ENCODE peak calls at places on chromosome 4, in eight cellular contexts. One of them, this sample, is unnamed.

GRCh38 chr4:69881173-69881773 is 21.3 kb upstream of the SULT1E1 start:
- DNase-seq in heart left ventricle: no peak
- DNase-seq in NCI-H2081: peak
- DNase-seq in CD4-positive, alpha-beta T cell: peak
- DNase-seq in neural progenitor cell: peak
- DNase-seq in HTR-8/SVneo: peak
- DNase-seq in SHP77: peak
- DNase-seq in cardiac fibroblast: peak
- DNase-seq in this sample: peak

GRCh38 chr4:76459291-76459723 is 24.3 kb downstream of the SHROOM3 start:
- DNase-seq in heart left ventricle: no peak
- DNase-seq in NCI-H2081: no peak
- DNase-seq in CD4-positive, alpha-beta T cell: no peak
- DNase-seq in neural progenitor cell: peak
- DNase-seq in HTR-8/SVneo: peak
- DNase-seq in SHP77: no peak
- DNase-seq in cardiac fibroblast: peak
- DNase-seq in this sample: no peak

GRCh38 chr4:23061431-23061830 is 368.7 kb downstream of the GBA3 start:
- DNase-seq in heart left ventricle: no peak
- DNase-seq in NCI-H2081: no peak
- DNase-seq in CD4-positive, alpha-beta T cell: no peak
- DNase-seq in neural progenitor cell: no peak
- DNase-seq in HTR-8/SVneo: no peak
- DNase-seq in SHP77: no peak
- DNase-seq in cardiac fibroblast: no peak
- DNase-seq in this sample: no peak

GRCh38 chr4:152657657-152658056 is 22.1 kb downstream of the TMEM154 start:
- DNase-seq in heart left ventricle: no peak
- DNase-seq in NCI-H2081: no peak
- DNase-seq in CD4-positive, alpha-beta T cell: no peak
- DNase-seq in neural progenitor cell: no peak
- DNase-seq in HTR-8/SVneo: no peak
- DNase-seq in SHP77: no peak
- DNase-seq in cardiac fibroblast: no peak
- DNase-seq in this sample: no peak

GRCh38 chr4:61922766-61923165 is 722.6 kb downstream of the ADGRL3 start:
- DNase-seq in heart left ventricle: no peak
- DNase-seq in NCI-H2081: no peak
- DNase-seq in CD4-positive, alpha-beta T cell: no peak
- DNase-seq in neural progenitor cell: no peak
- DNase-seq in HTR-8/SVneo: no peak
- DNase-seq in SHP77: no peak
- DNase-seq in cardiac fibroblast: peak
- DNase-seq in this sample: no peak

GRCh38 chr4:101280866-101281600 is 66.3 kb downstream of the PPP3CA start:
- DNase-seq in heart left ventricle: no peak
- DNase-seq in NCI-H2081: no peak
- DNase-seq in CD4-positive, alpha-beta T cell: no peak
- DNase-seq in neural progenitor cell: peak
- DNase-seq in HTR-8/SVneo: no peak
- DNase-seq in SHP77: no peak
- DNase-seq in cardiac fibroblast: no peak
- DNase-seq in this sample: no peak

GRCh38 chr4:158586881-158587280 is 65.2 kb downstream of the RXFP1 start:
- DNase-seq in heart left ventricle: no peak
- DNase-seq in NCI-H2081: no peak
- DNase-seq in CD4-positive, alpha-beta T cell: no peak
- DNase-seq in neural progenitor cell: no peak
- DNase-seq in HTR-8/SVneo: no peak
- DNase-seq in SHP77: no peak
- DNase-seq in cardiac fibroblast: no peak
- DNase-seq in this sample: no peak

GRCh38 chr4:40190880-40191815 is 5.7 kb upstream of the RHOH start:
- DNase-seq in heart left ventricle: no peak
- DNase-seq in NCI-H2081: peak
- DNase-seq in CD4-positive, alpha-beta T cell: no peak
- DNase-seq in neural progenitor cell: no peak
- DNase-seq in HTR-8/SVneo: no peak
- DNase-seq in SHP77: peak
- DNase-seq in cardiac fibroblast: no peak
- DNase-seq in this sample: no peak

GRCh38 chr4:88457307-88458090 is 580 bp downstream of the HERC5 start:
- DNase-seq in heart left ventricle: peak
- DNase-seq in NCI-H2081: peak
- DNase-seq in CD4-positive, alpha-beta T cell: peak
- DNase-seq in neural progenitor cell: peak
- DNase-seq in HTR-8/SVneo: no peak
- DNase-seq in SHP77: no peak
- DNase-seq in cardiac fibroblast: peak
- DNase-seq in this sample: peak

GRCh38 chr4:155854597-155855226 is 11.4 kb downstream of the ASIC5 start:
- DNase-seq in heart left ventricle: no peak
- DNase-seq in NCI-H2081: no peak
- DNase-seq in CD4-positive, alpha-beta T cell: no peak
- DNase-seq in neural progenitor cell: peak
- DNase-seq in HTR-8/SVneo: no peak
- DNase-seq in SHP77: peak
- DNase-seq in cardiac fibroblast: peak
- DNase-seq in this sample: no peak

GRCh38 chr4:139025841-139026240 is 10.3 kb downstream of the NOCT start:
- DNase-seq in heart left ventricle: no peak
- DNase-seq in NCI-H2081: no peak
- DNase-seq in CD4-positive, alpha-beta T cell: no peak
- DNase-seq in neural progenitor cell: no peak
- DNase-seq in HTR-8/SVneo: no peak
- DNase-seq in SHP77: no peak
- DNase-seq in cardiac fibroblast: no peak
- DNase-seq in this sample: no peak

GRCh38 chr4:127479031-127479622 is 153.6 kb upstream of the INTU start:
- DNase-seq in heart left ventricle: no peak
- DNase-seq in NCI-H2081: peak
- DNase-seq in CD4-positive, alpha-beta T cell: no peak
- DNase-seq in neural progenitor cell: peak
- DNase-seq in HTR-8/SVneo: peak
- DNase-seq in SHP77: peak
- DNase-seq in cardiac fibroblast: peak
- DNase-seq in this sample: peak

GRCh38 chr4:144712775-144713174 is 66.8 kb downstream of the HHIP start:
- DNase-seq in heart left ventricle: no peak
- DNase-seq in NCI-H2081: no peak
- DNase-seq in CD4-positive, alpha-beta T cell: no peak
- DNase-seq in neural progenitor cell: no peak
- DNase-seq in HTR-8/SVneo: no peak
- DNase-seq in SHP77: no peak
- DNase-seq in cardiac fibroblast: peak
- DNase-seq in this sample: no peak

GRCh38 chr4:176277162-176277904 is 8.3 kb upstream of the ASB5 start:
- DNase-seq in heart left ventricle: peak
- DNase-seq in NCI-H2081: peak
- DNase-seq in CD4-positive, alpha-beta T cell: no peak
- DNase-seq in neural progenitor cell: peak
- DNase-seq in HTR-8/SVneo: peak
- DNase-seq in SHP77: peak
- DNase-seq in cardiac fibroblast: peak
- DNase-seq in this sample: peak

GRCh38 chr4:173365359-173365996 is 5.3 kb upstream of the SAP30 start:
- DNase-seq in heart left ventricle: no peak
- DNase-seq in NCI-H2081: no peak
- DNase-seq in CD4-positive, alpha-beta T cell: no peak
- DNase-seq in neural progenitor cell: no peak
- DNase-seq in HTR-8/SVneo: no peak
- DNase-seq in SHP77: no peak
- DNase-seq in cardiac fibroblast: no peak
- DNase-seq in this sample: no peak

GRCh38 chr4:173317003-173317402 is 17.2 kb downstream of the HMGB2 start:
- DNase-seq in heart left ventricle: no peak
- DNase-seq in NCI-H2081: no peak
- DNase-seq in CD4-positive, alpha-beta T cell: no peak
- DNase-seq in neural progenitor cell: peak
- DNase-seq in HTR-8/SVneo: no peak
- DNase-seq in SHP77: no peak
- DNase-seq in cardiac fibroblast: no peak
- DNase-seq in this sample: no peak

GRCh38 chr4:80362578-80363181 is 27.1 kb downstream of the CFAP299 start:
- DNase-seq in heart left ventricle: no peak
- DNase-seq in NCI-H2081: peak
- DNase-seq in CD4-positive, alpha-beta T cell: peak
- DNase-seq in neural progenitor cell: peak
- DNase-seq in HTR-8/SVneo: no peak
- DNase-seq in SHP77: peak
- DNase-seq in cardiac fibroblast: peak
- DNase-seq in this sample: peak

GRCh38 chr4:33302298-33302697 is 2582.1 kb downstream of the PCDH7 start:
- DNase-seq in heart left ventricle: no peak
- DNase-seq in NCI-H2081: no peak
- DNase-seq in CD4-positive, alpha-beta T cell: no peak
- DNase-seq in neural progenitor cell: no peak
- DNase-seq in HTR-8/SVneo: no peak
- DNase-seq in SHP77: no peak
- DNase-seq in cardiac fibroblast: no peak
- DNase-seq in this sample: peak

GRCh38 chr4:83128235-83128929 is 13.9 kb upstream of the PLAC8 start:
- DNase-seq in heart left ventricle: no peak
- DNase-seq in NCI-H2081: no peak
- DNase-seq in CD4-positive, alpha-beta T cell: no peak
- DNase-seq in neural progenitor cell: no peak
- DNase-seq in HTR-8/SVneo: peak
- DNase-seq in SHP77: no peak
- DNase-seq in cardiac fibroblast: peak
- DNase-seq in this sample: no peak

GRCh38 chr4:4416981-4417380 is 30.1 kb downstream of the NSG1 start:
- DNase-seq in heart left ventricle: no peak
- DNase-seq in NCI-H2081: no peak
- DNase-seq in CD4-positive, alpha-beta T cell: no peak
- DNase-seq in neural progenitor cell: no peak
- DNase-seq in HTR-8/SVneo: no peak
- DNase-seq in SHP77: no peak
- DNase-seq in cardiac fibroblast: no peak
- DNase-seq in this sample: no peak

GRCh38 chr4:7745486-7745885 is 194.2 kb downstream of the AFAP1 start:
- DNase-seq in heart left ventricle: no peak
- DNase-seq in NCI-H2081: no peak
- DNase-seq in CD4-positive, alpha-beta T cell: no peak
- DNase-seq in neural progenitor cell: no peak
- DNase-seq in HTR-8/SVneo: no peak
- DNase-seq in SHP77: no peak
- DNase-seq in cardiac fibroblast: no peak
- DNase-seq in this sample: no peak

GRCh38 chr4:104524591-104524990 is 29.9 kb upstream of the CXXC4 start:
- DNase-seq in heart left ventricle: no peak
- DNase-seq in NCI-H2081: no peak
- DNase-seq in CD4-positive, alpha-beta T cell: no peak
- DNase-seq in neural progenitor cell: no peak
- DNase-seq in HTR-8/SVneo: no peak
- DNase-seq in SHP77: no peak
- DNase-seq in cardiac fibroblast: peak
- DNase-seq in this sample: no peak

GRCh38 chr4:110742148-110742547 is 119.3 kb upstream of the PITX2 start:
- DNase-seq in heart left ventricle: no peak
- DNase-seq in NCI-H2081: no peak
- DNase-seq in CD4-positive, alpha-beta T cell: no peak
- DNase-seq in neural progenitor cell: no peak
- DNase-seq in HTR-8/SVneo: no peak
- DNase-seq in SHP77: no peak
- DNase-seq in cardiac fibroblast: no peak
- DNase-seq in this sample: no peak

GRCh38 chr4:24764305-24764704 is 31.1 kb upstream of the SOD3 start:
- DNase-seq in heart left ventricle: no peak
- DNase-seq in NCI-H2081: no peak
- DNase-seq in CD4-positive, alpha-beta T cell: no peak
- DNase-seq in neural progenitor cell: no peak
- DNase-seq in HTR-8/SVneo: no peak
- DNase-seq in SHP77: no peak
- DNase-seq in cardiac fibroblast: no peak
- DNase-seq in this sample: no peak

GRCh38 chr4:84366932-84367331 is 132.2 kb downstream of the NKX6-1 start:
- DNase-seq in heart left ventricle: no peak
- DNase-seq in NCI-H2081: no peak
- DNase-seq in CD4-positive, alpha-beta T cell: no peak
- DNase-seq in neural progenitor cell: peak
- DNase-seq in HTR-8/SVneo: no peak
- DNase-seq in SHP77: no peak
- DNase-seq in cardiac fibroblast: no peak
- DNase-seq in this sample: no peak

GRCh38 chr4:76665139-76665538 is 230.1 kb downstream of the SHROOM3 start:
- DNase-seq in heart left ventricle: no peak
- DNase-seq in NCI-H2081: no peak
- DNase-seq in CD4-positive, alpha-beta T cell: no peak
- DNase-seq in neural progenitor cell: no peak
- DNase-seq in HTR-8/SVneo: no peak
- DNase-seq in SHP77: no peak
- DNase-seq in cardiac fibroblast: peak
- DNase-seq in this sample: no peak

GRCh38 chr4:146095091-146095690 is 80.3 kb upstream of the LSM6 start:
- DNase-seq in heart left ventricle: no peak
- DNase-seq in NCI-H2081: peak
- DNase-seq in CD4-positive, alpha-beta T cell: no peak
- DNase-seq in neural progenitor cell: peak
- DNase-seq in HTR-8/SVneo: peak
- DNase-seq in SHP77: peak
- DNase-seq in cardiac fibroblast: peak
- DNase-seq in this sample: peak

GRCh38 chr4:17128268-17128667 is 229.8 kb upstream of the LDB2 start:
- DNase-seq in heart left ventricle: no peak
- DNase-seq in NCI-H2081: no peak
- DNase-seq in CD4-positive, alpha-beta T cell: no peak
- DNase-seq in neural progenitor cell: no peak
- DNase-seq in HTR-8/SVneo: no peak
- DNase-seq in SHP77: no peak
- DNase-seq in cardiac fibroblast: peak
- DNase-seq in this sample: no peak

GRCh38 chr4:122882830-122883229 is 39.6 kb downstream of the NUDT6 start:
- DNase-seq in heart left ventricle: no peak
- DNase-seq in NCI-H2081: no peak
- DNase-seq in CD4-positive, alpha-beta T cell: no peak
- DNase-seq in neural progenitor cell: no peak
- DNase-seq in HTR-8/SVneo: no peak
- DNase-seq in SHP77: no peak
- DNase-seq in cardiac fibroblast: no peak
- DNase-seq in this sample: no peak

GRCh38 chr4:1600211-1600780 is 83.8 kb downstream of the FAM53A start:
- DNase-seq in heart left ventricle: no peak
- DNase-seq in NCI-H2081: no peak
- DNase-seq in CD4-positive, alpha-beta T cell: no peak
- DNase-seq in neural progenitor cell: no peak
- DNase-seq in HTR-8/SVneo: no peak
- DNase-seq in SHP77: no peak
- DNase-seq in cardiac fibroblast: no peak
- DNase-seq in this sample: no peak

GRCh38 chr4:10639100-10639499 is 45.5 kb downstream of the CLNK start:
- DNase-seq in heart left ventricle: no peak
- DNase-seq in NCI-H2081: no peak
- DNase-seq in CD4-positive, alpha-beta T cell: no peak
- DNase-seq in neural progenitor cell: peak
- DNase-seq in HTR-8/SVneo: no peak
- DNase-seq in SHP77: no peak
- DNase-seq in cardiac fibroblast: peak
- DNase-seq in this sample: no peak